ENCODE peak calls at places on chromosomes 2 and 18, in four cellular contexts. X is HEK293T, J is HepG2, Q is K562. V is an unnamed sample.

GRCh38 chr2:223604231-223604630 is 2.1 kb upstream of the SCG2 start:
- DNase-seq in X (no peak), J (no peak), Q (no peak), V (no peak)

GRCh38 chr2:216012133-216012829 is 1.1 kb downstream of the MREG start:
- DNase-seq in X (peak), J (peak), Q (no peak), V (no peak)

GRCh38 chr2:217610411-217610814 is 392.4 kb downstream of the TNS1 start:
- DNase-seq in X (no peak), J (no peak), Q (no peak), V (peak)

GRCh38 chr2:239745790-239746308 is 279.3 kb downstream of the NDUFA10 start:
- DNase-seq in X (no peak), J (no peak), Q (no peak), V (no peak)

GRCh38 chr2:169478339-169478738 is 955 bp upstream of the BBS5 start:
- DNase-seq in X (no peak), J (peak), Q (no peak), V (no peak)

GRCh38 chr2:165067958-165068612 is 112.8 kb upstream of the SLC38A11 start:
- DNase-seq in X (peak), J (no peak), Q (no peak), V (no peak)

GRCh38 chr2:1937066-1937465 is 192.8 kb upstream of the PXDN start:
- DNase-seq in X (no peak), J (no peak), Q (no peak), V (no peak)

GRCh38 chr2:188199716-188200128 is 92.0 kb upstream of the GULP1 start:
- DNase-seq in X (no peak), J (peak), Q (no peak), V (no peak)

GRCh38 chr2:204913854-204914464 is 368.7 kb downstream of the PARD3B start:
- DNase-seq in X (no peak), J (no peak), Q (peak), V (no peak)

GRCh38 chr2:219469186-219469724 is 29.4 kb upstream of the GMPPA start:
- DNase-seq in X (no peak), J (peak), Q (peak), V (no peak)

GRCh38 chr18:28767781-28768211 is 590.9 kb upstream of the CDH2 start:
- DNase-seq in X (no peak), J (no peak), Q (no peak), V (no peak)

GRCh38 chr2:136376798-136377211 is 258.9 kb upstream of the CXCR4 start:
- DNase-seq in X (no peak), J (no peak), Q (no peak), V (no peak)

GRCh38 chr2:223725494-223725893 is 111.9 kb downstream of the AP1S3 start:
- DNase-seq in X (peak), J (peak), Q (peak), V (no peak)

GRCh38 chr2:110840508-110840907 is 108.1 kb downstream of the ACOXL start:
- DNase-seq in X (no peak), J (no peak), Q (no peak), V (no peak)

GRCh38 chr2:196750977-196751631 is 48.4 kb downstream of the GTF3C3 start:
- DNase-seq in X (peak), J (peak), Q (peak), V (peak)

GRCh38 chr2:71285706-71286105 is 45.9 kb upstream of the ZNF638 start:
- DNase-seq in X (no peak), J (no peak), Q (no peak), V (no peak)

GRCh38 chr2:176392744-176393414 is 123.6 kb downstream of the MTX2 start:
- DNase-seq in X (no peak), J (no peak), Q (no peak), V (no peak)

GRCh38 chr2:38178142-38178541 is 102.2 kb upstream of the CYP1B1 start:
- DNase-seq in X (no peak), J (no peak), Q (no peak), V (no peak)

GRCh38 chr2:60213865-60214657 is 339.4 kb downstream of the BCL11A start:
- DNase-seq in X (no peak), J (no peak), Q (no peak), V (no peak)

GRCh38 chr2:67548317-67549095 is 151.4 kb downstream of the ETAA1 start:
- DNase-seq in X (no peak), J (no peak), Q (no peak), V (no peak)

GRCh38 chr2:175036582-175037018 is 31.4 kb upstream of the CHN1 start:
- DNase-seq in X (peak), J (peak), Q (peak), V (no peak)

GRCh38 chr2:197294260-197294659 is 16.3 kb downstream of the ANKRD44 start:
- DNase-seq in X (no peak), J (no peak), Q (no peak), V (no peak)

GRCh38 chr2:12856934-12857660 is 140.4 kb downstream of the TRIB2 start:
- DNase-seq in X (no peak), J (no peak), Q (no peak), V (no peak)

GRCh38 chr2:197057946-197058345 is 131.4 kb upstream of the PGAP1 start:
- DNase-seq in X (no peak), J (no peak), Q (no peak), V (no peak)

GRCh38 chr2:70008290-70008689 is 46.9 kb upstream of the ASPRV1 start:
- DNase-seq in X (no peak), J (no peak), Q (no peak), V (no peak)

GRCh38 chr2:239674101-239674980 is 273.5 kb upstream of the HDAC4 start:
- DNase-seq in X (no peak), J (no peak), Q (no peak), V (no peak)

GRCh38 chr2:46299365-46300263 is 2.4 kb downstream of the EPAS1 start:
- DNase-seq in X (peak), J (peak), Q (peak), V (no peak)

GRCh38 chr2:219082332-219082958 is 21.7 kb upstream of the IHH start:
- DNase-seq in X (no peak), J (no peak), Q (no peak), V (no peak)

GRCh38 chr2:44918095-44918775 is 23.3 kb upstream of the SIX3 start:
- DNase-seq in X (no peak), J (no peak), Q (no peak), V (peak)

GRCh38 chr2:235841863-235842262 is 326.3 kb downstream of the GBX2 start:
- DNase-seq in X (no peak), J (no peak), Q (no peak), V (no peak)

GRCh38 chr2:160324161-160324768 is 124.2 kb upstream of the ITGB6 start:
- DNase-seq in X (peak), J (peak), Q (peak), V (no peak)

GRCh38 chr18:58175122-58175687 is 131.2 kb downstream of the NEDD4L start:
- DNase-seq in X (no peak), J (no peak), Q (peak), V (no peak)

GRCh38 chr2:88211005-88211808 is 41.1 kb downstream of the THNSL2 start:
- DNase-seq in X (no peak), J (no peak), Q (no peak), V (no peak)

GRCh38 chr2:18345848-18346247 is 214.6 kb downstream of the RDH14 start:
- DNase-seq in X (no peak), J (no peak), Q (no peak), V (no peak)

GRCh38 chr2:149597050-149598013 is 9.8 kb upstream of the MMADHC start:
- DNase-seq in X (peak), J (peak), Q (peak), V (peak)

GRCh38 chr2:33215299-33215698 is 261.1 kb upstream of the RASGRP3 start:
- DNase-seq in X (no peak), J (no peak), Q (no peak), V (no peak)

GRCh38 chr2:122525341-122525740 is 769.9 kb downstream of the TSN start:
- DNase-seq in X (no peak), J (no peak), Q (no peak), V (no peak)

GRCh38 chr2:233414777-233415570 is 60.7 kb downstream of the DGKD start:
- DNase-seq in X (no peak), J (no peak), Q (no peak), V (no peak)

GRCh38 chr2:233081232-233081730 is 21.1 kb downstream of the INPP5D start:
- DNase-seq in X (no peak), J (no peak), Q (no peak), V (no peak)

GRCh38 chr18:22826726-22827125 is 106.4 kb upstream of the RBBP8 start:
- DNase-seq in X (no peak), J (no peak), Q (no peak), V (no peak)

DNA sequence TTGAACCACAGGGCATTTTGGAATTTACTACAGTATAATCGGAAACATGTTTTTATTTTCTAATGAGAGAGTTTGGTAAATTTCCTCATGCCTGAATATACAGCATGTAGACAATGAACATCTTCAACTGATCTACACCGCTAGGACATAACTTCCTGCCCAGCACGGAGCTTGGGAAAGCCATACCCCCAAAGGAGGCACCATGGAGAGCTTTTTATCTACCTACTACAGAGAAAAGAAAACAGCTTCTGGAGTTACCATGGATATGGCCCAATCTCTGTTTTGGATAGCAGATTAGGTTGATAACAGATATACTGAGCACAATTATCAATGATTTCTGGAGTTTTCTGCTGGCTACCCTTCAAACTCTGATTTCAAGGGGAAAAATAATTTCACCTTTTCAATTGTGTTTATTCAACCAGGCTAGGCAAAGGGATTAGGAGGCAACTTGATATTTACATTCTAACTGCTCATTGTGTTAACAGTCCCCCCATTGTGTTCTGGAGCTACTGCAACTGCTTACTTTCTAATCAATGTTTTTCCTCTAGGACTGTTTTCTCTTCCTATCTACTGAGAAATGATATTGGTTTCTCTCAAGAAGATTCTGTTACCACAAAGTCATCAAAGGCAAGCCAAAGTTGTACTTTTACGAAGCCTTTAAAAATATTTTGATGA is 123.0 kb upstream of the ARHGAP28 start:
- DNase-seq in X (no peak), J (no peak), Q (no peak), V (no peak)
- TF ChIP-seq FOXM1 in X (no peak), J (no peak), Q (no peak), V (no peak)

GRCh38 chr18:46461993-46462392 is 195.0 kb downstream of the LOXHD1 start:
- DNase-seq in X (no peak), J (no peak), Q (no peak), V (no peak)
- TF ChIP-seq FOXM1 in X (no peak), J (no peak), Q (no peak), V (no peak)

DNA sequence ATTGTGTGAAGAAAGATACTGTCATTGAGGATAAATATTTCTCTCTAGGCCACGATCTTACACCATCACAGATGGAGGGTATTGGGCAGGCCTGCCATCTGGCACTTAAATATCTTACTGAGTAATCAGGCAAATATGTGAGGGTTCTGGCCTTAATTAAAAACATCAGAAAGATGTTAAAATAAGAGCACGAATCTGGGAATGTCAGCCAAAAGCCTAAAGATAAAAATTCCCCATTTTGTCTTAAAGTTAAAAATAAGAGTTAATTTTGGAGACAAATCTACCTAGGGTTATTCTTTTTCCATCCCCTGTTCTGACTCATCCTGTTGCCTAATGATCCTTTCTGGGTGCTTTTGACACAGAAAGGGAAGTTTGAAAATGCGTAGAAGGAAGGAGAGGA is 121.0 kb downstream of the SUCLG1 start:
- DNase-seq in X (no peak), J (no peak), Q (no peak), V (no peak)
- TF ChIP-seq FOXM1 in X (no peak), J (no peak), Q (no peak), V (no peak)

DNA sequence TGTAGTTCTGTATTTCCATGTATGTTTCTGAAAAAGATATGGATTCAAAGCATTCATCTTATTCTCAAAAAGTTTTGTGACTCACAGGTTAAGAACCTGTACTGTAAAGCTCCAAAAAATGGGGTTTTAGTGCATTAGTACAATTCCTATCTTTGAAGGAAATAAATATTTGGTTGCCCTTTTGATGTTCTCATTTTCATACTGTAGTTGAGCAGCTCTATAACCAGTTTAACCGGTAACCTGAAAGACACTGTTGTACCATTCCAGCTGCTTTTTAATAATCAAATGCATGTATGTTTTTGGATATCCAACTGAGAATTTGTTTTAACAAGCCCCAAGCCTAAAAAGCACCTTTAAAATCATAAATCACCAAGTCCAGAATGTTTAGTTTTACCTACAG is 9.6 kb upstream of the OSGEPL1 start:
- DNase-seq in X (no peak), J (no peak), Q (no peak), V (no peak)
- TF ChIP-seq FOXM1 in X (no peak), J (no peak), Q (no peak), V (no peak)

GRCh38 chr2:54789878-54790277 is 66.4 kb downstream of the EML6 start:
- DNase-seq in X (no peak), J (no peak), Q (no peak), V (no peak)

GRCh38 chr2:54787760-54788366 is 64.4 kb downstream of the EML6 start:
- DNase-seq in X (no peak), J (no peak), Q (no peak), V (no peak)

GRCh38 chr2:54783349-54783748 is 59.9 kb downstream of the EML6 start:
- DNase-seq in X (no peak), J (no peak), Q (no peak), V (no peak)

DNA sequence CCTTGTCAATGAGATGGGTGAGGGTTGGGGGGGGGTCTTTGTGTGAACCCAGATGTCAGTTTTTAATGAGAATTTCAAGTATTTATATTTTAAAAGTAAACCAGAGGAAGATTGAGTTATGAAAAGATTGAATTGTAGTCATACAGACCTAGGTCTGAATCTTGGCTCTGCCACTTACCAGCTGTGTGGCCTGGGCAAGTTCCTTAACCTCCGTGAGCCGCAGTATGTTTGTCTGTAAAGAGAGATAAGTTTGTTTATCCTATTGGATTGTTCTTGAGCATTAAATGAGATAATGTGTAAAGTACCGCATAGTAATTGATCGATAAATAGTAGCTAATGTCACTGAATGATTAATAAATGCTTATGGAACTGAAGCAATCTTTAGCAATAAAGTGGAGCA is 63.8 kb downstream of the EML6 start:
- DNase-seq in X (no peak), J (no peak), Q (no peak), V (no peak)
- TF ChIP-seq FOXM1 in X (no peak), J (no peak), Q (no peak), V (no peak)

DNA sequence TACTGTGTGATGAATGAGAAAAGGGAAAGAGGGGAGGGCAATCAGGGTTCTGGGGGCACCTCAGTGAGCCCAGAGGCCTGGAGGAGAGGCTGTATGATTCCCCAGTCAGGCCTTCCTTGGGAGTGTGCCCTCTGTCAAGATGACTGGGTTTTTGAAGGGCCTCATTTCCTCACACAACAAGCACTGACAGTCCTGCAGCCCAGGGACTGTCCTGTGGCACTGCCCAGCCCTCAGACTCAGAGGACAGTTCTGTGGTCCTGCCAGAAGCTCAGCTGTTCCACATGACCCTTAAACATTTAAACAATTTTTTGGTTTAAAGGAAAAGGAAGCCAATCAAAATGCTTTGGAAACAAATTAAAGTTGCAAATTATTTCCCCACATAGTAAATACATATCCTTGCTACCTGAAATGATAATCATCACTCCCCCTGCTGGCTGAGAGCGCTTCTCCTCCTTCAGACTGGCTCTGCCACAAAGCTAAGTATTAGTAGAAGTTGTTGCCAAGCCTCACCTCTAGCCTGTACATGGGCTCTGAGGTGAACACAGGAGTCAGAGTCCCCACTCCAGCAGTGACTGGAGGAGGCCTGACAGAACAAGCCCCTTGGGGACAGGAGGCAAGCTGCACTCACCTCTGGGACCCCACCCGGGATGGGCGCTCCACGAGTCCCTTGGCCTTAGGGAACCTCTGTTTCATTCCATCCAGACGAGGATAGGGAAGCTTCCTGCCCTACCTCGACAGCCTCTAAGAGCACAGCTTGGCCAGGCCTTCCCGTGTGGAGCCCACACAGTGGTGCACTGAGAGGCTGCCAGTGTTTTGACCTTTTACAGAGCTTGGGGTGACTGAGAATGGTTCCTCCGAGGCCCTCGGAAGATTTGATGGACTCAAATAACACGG is 91.2 kb upstream of the SMAD7 start:
- DNase-seq in X (no peak), J (peak), Q (no peak), V (no peak)
- TF ChIP-seq FOXM1 in X (no peak), J (no peak), Q (no peak), V (no peak)

DNA sequence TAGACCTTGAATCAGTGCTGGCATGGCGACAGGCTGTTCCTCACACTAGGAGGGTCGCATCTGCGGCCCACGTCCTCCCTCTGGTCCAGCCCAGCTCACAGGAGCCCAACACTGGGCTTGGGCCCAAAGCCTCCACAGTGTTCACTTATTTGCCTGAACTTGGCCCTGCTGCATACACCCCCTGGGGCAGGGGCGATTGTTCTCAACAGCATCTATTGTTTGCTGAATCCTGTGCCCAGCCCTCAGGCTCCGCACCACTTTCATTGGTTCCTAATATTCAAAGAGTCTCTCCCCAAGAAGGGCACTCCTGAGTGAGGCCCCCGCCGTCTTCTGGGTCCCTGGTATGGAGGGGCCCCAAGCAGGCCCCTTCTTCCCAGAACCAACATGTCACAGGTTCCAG is 90.7 kb downstream of the ZBTB7C start:
- DNase-seq in X (no peak), J (no peak), Q (no peak), V (no peak)
- TF ChIP-seq FOXM1 in X (no peak), J (no peak), Q (no peak), V (no peak)

GRCh38 chr2:191316246-191316645 is 71.0 kb downstream of the MYO1B start:
- DNase-seq in X (no peak), J (no peak), Q (no peak), V (no peak)
- TF ChIP-seq FOXM1 in X (no peak), J (no peak), Q (no peak), V (no peak)

GRCh38 chr18:56252456-56252855 is 385.9 kb downstream of the TXNL1 start:
- DNase-seq in X (no peak), J (no peak), Q (no peak), V (no peak)

GRCh38 chr18:56245856-56246575 is 392.4 kb downstream of the TXNL1 start:
- DNase-seq in X (no peak), J (no peak), Q (no peak), V (no peak)

GRCh38 chr18:56246912-56247311 is 391.5 kb downstream of the TXNL1 start:
- DNase-seq in X (no peak), J (no peak), Q (no peak), V (no peak)

GRCh38 chr18:56248613-56249235 is 389.7 kb downstream of the TXNL1 start:
- DNase-seq in X (no peak), J (no peak), Q (no peak), V (peak)
- TF ChIP-seq FOXM1 in X (no peak), J (no peak), Q (no peak), V (no peak)

GRCh38 chr2:709138-709779 is 32.1 kb upstream of the TMEM18 start:
- DNase-seq in X (no peak), J (no peak), Q (peak), V (no peak)
- TF ChIP-seq FOXM1 in X (no peak), J (no peak), Q (no peak), V (no peak)

V was measured in GM12878.